ENCODE peak calls at places on chromosomes 11 and 22, in eight cellular contexts. W is IMR-90, L is mammary epithelial cell, K is astrocyte of the spinal cord, Y is fibroblast of lung, S is ovary, U is stomach, I is keratinocyte. R is an unnamed sample.

GRCh38 chr22:42437488-42438292 is 5.5 kb upstream of the NFAM1 start:
- DNase-seq in L (peak), W (peak), U (peak), I (no peak), S (peak), Y (peak), K (peak), R (peak)

GRCh38 chr11:86062719-86063118 is 6.2 kb downstream of the PICALM start:
- DNase-seq in Y (peak), S (no peak), I (no peak), W (no peak), K (peak), U (no peak), L (no peak), R (peak)

GRCh38 chr11:313787-314547 is at the start of gene IFITM1:
- DNase-seq in L (peak), I (no peak), W (peak), S (peak), K (peak), Y (peak), U (no peak), R (peak)

GRCh38 chr22:33054276-33054675 is 3.9 kb downstream of the SYN3 start:
- DNase-seq in I (no peak), U (no peak), L (no peak), K (no peak), W (no peak), Y (no peak), S (no peak), R (no peak)

GRCh38 chr22:19454156-19454555 is 6.6 kb upstream of the C22orf39 start:
- DNase-seq in K (no peak), W (no peak), L (no peak), U (no peak), Y (no peak), I (no peak), S (no peak), R (no peak)

GRCh38 chr11:117989351-117990102 is 3.3 kb downstream of the IL10RA start:
- DNase-seq in L (no peak), W (no peak), K (no peak), U (no peak), Y (no peak), S (no peak), I (no peak), R (no peak)

GRCh38 chr11:109808569-109808968 is 284.6 kb upstream of the ZC3H12C start:
- DNase-seq in L (peak), K (peak), U (no peak), S (no peak), I (no peak), W (peak), Y (peak), R (peak)

GRCh38 chr11:89184021-89184420 is 6.3 kb downstream of the TYR start:
- DNase-seq in L (no peak), S (no peak), K (peak), W (peak), U (no peak), I (no peak), Y (peak), R (peak)

GRCh38 chr11:72369786-72370185 is 64.5 kb downstream of the CLPB start:
- DNase-seq in I (no peak), Y (no peak), S (no peak), W (no peak), K (no peak), L (no peak), U (no peak), R (no peak)

GRCh38 chr11:92886243-92886905 is 83.1 kb upstream of the MTNR1B start:
- DNase-seq in U (no peak), I (peak), L (peak), S (no peak), W (peak), Y (peak), K (peak), R (peak)

GRCh38 chr11:89491141-89491690 is at the start of gene NOX4:
- DNase-seq in S (peak), U (peak), L (no peak), I (no peak), Y (peak), K (peak), W (peak), R (peak)

DNA sequence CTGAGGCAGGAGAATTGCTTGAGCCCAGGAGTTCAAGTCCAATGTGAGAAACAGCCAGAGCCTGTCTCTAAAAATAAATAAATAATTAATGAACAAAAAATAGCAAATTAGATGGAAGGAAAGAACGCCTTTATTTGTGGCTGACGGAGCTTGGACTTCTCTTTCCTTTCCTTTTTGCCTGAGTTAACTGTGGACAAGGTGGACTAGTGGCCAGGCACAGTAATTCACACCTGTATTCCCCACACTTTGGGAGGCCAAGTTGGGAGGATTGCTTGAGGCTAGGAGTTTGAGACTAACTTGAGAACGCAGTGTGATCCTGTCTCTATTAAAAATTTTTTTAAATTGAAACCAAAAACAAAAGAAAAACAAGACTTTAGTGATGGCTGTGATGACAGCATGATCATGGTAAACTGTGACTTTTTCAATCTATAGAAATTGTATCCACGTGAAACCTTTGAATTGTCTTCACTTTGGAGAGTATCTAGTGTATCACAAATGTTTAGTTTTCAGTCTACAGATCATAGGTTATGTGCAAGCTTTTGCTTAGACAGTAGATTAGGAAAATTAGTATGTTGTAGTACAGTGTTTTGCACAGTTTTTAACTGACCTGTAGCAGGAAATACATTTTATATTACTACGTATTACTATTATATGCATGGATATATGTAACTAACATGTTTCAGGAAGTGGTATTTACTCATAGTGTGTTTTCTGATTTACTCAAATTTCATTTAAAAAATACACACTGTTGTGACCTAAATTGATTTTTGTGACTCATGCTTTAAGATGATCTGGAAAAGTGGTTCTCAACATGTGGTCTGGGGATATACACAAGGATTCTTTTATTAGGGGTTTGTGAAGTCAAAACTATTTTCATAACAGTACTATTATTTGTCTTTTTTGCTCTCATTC is 42.1 kb downstream of the KDM2A start:
- DNase-seq in Y (peak), U (no peak), K (peak), L (peak), W (peak), S (no peak), I (no peak), R (peak)
- TF ChIP-seq CTCF in Y (no peak), U (no peak), K (no peak), L (no peak), W (no peak), S (no peak), I (no peak), R (no peak)

GRCh38 chr11:103920933-103921332 is 115.5 kb upstream of the DDI1 start:
- DNase-seq in W (no peak), I (no peak), L (no peak), S (no peak), K (no peak), Y (no peak), U (no peak), R (no peak)
- H3K4me3 ChIP-seq in W (no peak), I (no peak), L (no peak), S (no peak), K (no peak), Y (no peak), U (no peak), R (no peak)

DNA sequence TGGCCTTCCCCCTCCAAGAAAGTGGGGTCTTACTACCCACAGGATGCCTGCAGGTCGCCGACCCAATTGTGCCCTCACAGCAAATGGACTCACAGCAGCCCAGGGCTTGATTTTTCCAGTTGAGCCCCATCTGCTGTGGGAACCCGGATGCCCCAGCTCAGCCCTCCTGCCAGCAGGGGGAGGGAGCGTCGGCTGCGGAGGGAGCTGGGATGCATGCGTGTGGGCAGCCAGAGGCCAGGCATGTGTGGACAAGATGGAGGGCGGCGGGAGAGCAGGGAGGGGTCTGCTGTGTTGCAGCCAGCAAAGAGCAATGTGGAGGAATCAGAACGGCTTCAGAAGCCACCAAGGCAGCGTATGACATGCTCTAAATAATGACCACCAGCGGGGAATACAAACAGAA is 41.0 kb upstream of the EIF3D start:
- DNase-seq in W (peak), Y (peak), K (no peak), S (no peak), L (peak), I (no peak), U (no peak), R (peak)
- TF ChIP-seq CTCF in W (peak), Y (peak), K (peak), S (no peak), L (peak), I (peak), U (no peak), R (peak)

GRCh38 chr11:65078151-65078550 is 5.7 kb downstream of the CDCA5 start:
- DNase-seq in Y (peak), S (no peak), W (peak), I (no peak), L (peak), U (peak), K (peak), R (peak)
- H3K4me3 ChIP-seq in Y (no peak), S (no peak), W (no peak), I (no peak), L (no peak), U (no peak), K (no peak), R (no peak)

GRCh38 chr11:83847635-83848034 is 561.5 kb upstream of the CCDC90B start:
- DNase-seq in S (no peak), Y (no peak), I (no peak), L (no peak), W (no peak), K (no peak), U (no peak), R (no peak)
- TF ChIP-seq CTCF in S (no peak), Y (no peak), I (no peak), L (no peak), W (no peak), K (no peak), U (no peak), R (no peak)

DNA sequence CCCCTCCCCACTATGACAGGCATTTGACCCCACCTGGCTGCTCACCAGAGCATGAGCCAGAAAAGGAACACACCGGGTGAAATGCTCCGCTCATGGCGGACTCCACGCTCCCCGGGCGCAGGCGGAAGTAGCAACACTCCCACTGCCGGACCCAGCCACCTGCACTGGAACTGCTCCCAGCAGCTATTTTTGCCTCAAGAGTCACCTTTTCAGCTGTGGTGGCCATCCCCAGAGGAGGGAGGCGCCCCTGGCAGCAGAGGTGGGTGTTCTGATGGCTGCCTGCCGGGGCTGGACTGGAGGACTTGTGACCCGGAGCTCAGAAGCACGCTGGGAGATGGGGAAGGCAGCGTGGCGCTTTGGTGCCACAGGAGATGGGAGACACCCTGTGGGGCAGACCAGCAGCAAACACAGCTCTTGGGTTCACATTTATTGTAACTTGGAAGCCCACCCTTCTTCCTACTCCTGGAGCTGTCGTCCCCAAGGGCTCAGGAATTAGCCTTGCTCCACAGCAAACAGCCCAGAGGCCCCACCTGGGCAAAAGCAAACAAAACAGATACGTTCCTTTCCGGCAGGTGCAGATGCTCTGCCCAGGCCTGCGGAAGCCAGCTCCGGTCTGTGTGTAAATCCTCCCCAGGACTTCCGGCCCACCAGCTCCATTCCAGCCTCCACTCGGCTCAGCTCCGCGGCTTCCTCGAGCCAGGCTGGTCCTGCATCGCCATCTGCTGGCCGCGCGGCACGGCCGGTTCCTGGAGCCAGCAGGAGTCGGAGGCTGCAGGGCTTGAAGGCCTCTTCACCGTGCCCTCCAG is 3.7 kb downstream of the RPS19BP1 start:
- DNase-seq in U (peak), W (peak), S (peak), I (peak), K (peak), L (peak), Y (peak), R (peak)
- H3K4me3 ChIP-seq in U (peak), W (no peak), S (no peak), I (no peak), K (no peak), L (no peak), Y (no peak), R (peak)

GRCh38 chr11:3195251-3196160 is 23.1 kb downstream of the MRGPRG start:
- DNase-seq in W (peak), K (no peak), I (no peak), S (no peak), L (no peak), Y (peak), U (no peak), R (peak)
- TF ChIP-seq CTCF in W (peak), K (peak), I (no peak), S (no peak), L (peak), Y (peak), U (no peak), R (peak)